ENCODE peak calls at places on chromosomes 3 and 15, in six cellular contexts. L is body of pancreas, S is prostate gland, C is MM.1S, Z is tibial artery, N is aorta. R is an unnamed sample. For H3K4me1 and H3K9me3, the result is how much of the 10 kb centered on the place peaks cover.

GRCh38 chr3:78861156-78861555 is 906.6 kb downstream of the ROBO1 start:
- DNase-seq in L (no peak), S (no peak), C (no peak), Z (no peak), N (no peak), R (no peak)

GRCh38 chr3:17640466-17640865 is 102.0 kb downstream of the TBC1D5 start:
- DNase-seq in L (no peak), S (no peak), C (no peak), Z (no peak), N (no peak), R (no peak)

GRCh38 chr3:37145607-37146006 is 28.8 kb downstream of the LRRFIP2 start:
- DNase-seq in L (no peak), S (no peak), C (no peak), Z (no peak), N (no peak), R (no peak)

GRCh38 chr3:196096382-196096953 is 14.6 kb upstream of the TFRC start:
- DNase-seq in L (peak), S (peak), C (peak), Z (peak), N (peak), R (no peak)

GRCh38 chr15:74958908-74959642 is 2.5 kb upstream of the RPP25 start:
- DNase-seq in L (no peak), S (no peak), C (no peak), Z (no peak), N (no peak), R (peak)

GRCh38 chr3:152051501-152052404 is 178.3 kb downstream of the SUCNR1 start:
- DNase-seq in L (no peak), S (no peak), C (no peak), Z (no peak), N (no peak), R (no peak)

GRCh38 chr15:92958105-92958504 is 58.0 kb downstream of the CHD2 start:
- DNase-seq in L (no peak), S (no peak), C (no peak), Z (no peak), N (no peak), R (no peak)

GRCh38 chr3:127655641-127656040 is 17.1 kb upstream of the ABTB1 start:
- DNase-seq in L (no peak), S (no peak), C (no peak), Z (no peak), N (peak), R (no peak)

GRCh38 chr15:64092864-64093626 is 593 bp downstream of the CIAO2A start:
- DNase-seq in L (peak), S (peak), C (peak), Z (no peak), N (peak), R (peak)

GRCh38 chr3:150970665-150971327 is 1.7 kb downstream of the CLRN1 start:
- DNase-seq in L (no peak), S (no peak), C (no peak), Z (no peak), N (no peak), R (no peak)

GRCh38 chr3:64216706-64217105 is 8.6 kb downstream of the PRICKLE2 start:
- DNase-seq in L (no peak), S (peak), C (no peak), Z (no peak), N (no peak), R (no peak)

GRCh38 chr15:70475921-70476320 is 287.4 kb downstream of the UACA start:
- DNase-seq in L (no peak), S (no peak), C (no peak), Z (no peak), N (no peak), R (no peak)

GRCh38 chr3:197353001-197353866 is 54.8 kb upstream of the DLG1 start:
- DNase-seq in L (no peak), S (no peak), C (no peak), Z (no peak), N (no peak), R (no peak)

GRCh38 chr3:38332202-38332601 is 14.4 kb upstream of the XYLB start:
- DNase-seq in L (no peak), S (no peak), C (no peak), Z (no peak), N (no peak), R (no peak)

GRCh38 chr15:42808921-42809320 is 72.0 kb upstream of the CDAN1 start:
- DNase-seq in L (no peak), S (no peak), C (no peak), Z (no peak), N (no peak), R (no peak)

GRCh38 chr15:75945953-75946352 is 42.3 kb downstream of the FBXO22 start:
- DNase-seq in L (no peak), S (no peak), C (no peak), Z (no peak), N (no peak), R (no peak)

GRCh38 chr3:155326901-155327300 is 33.4 kb upstream of the STRIT1 start:
- DNase-seq in L (no peak), S (no peak), C (no peak), Z (no peak), N (no peak), R (no peak)

GRCh38 chr15:81097893-81098280 is 36.2 kb upstream of the CFAP161 start:
- DNase-seq in L (no peak), S (no peak), C (no peak), Z (no peak), N (no peak), R (no peak)

GRCh38 chr15:59570364-59570763 is 41.2 kb upstream of the GCNT3 start:
- DNase-seq in L (no peak), S (no peak), C (no peak), Z (no peak), N (no peak), R (no peak)

GRCh38 chr3:71065764-71066013 is 517.8 kb downstream of the FOXP1 start:
- DNase-seq in L (no peak), S (no peak), C (no peak), Z (no peak), N (no peak), R (no peak)
- H3K4me3 ChIP-seq in L (no peak), S (peak), C (peak), Z (peak), N (peak), R (peak)

GRCh38 chr15:85584791-85585360 is 204.5 kb downstream of the AKAP13 start:
- DNase-seq in L (no peak), S (no peak), C (no peak), Z (no peak), N (no peak), R (no peak)
- H3K4me1 ChIP-seq in L (half or more), S (under half), C (under half), Z (under half), N (under half), R (under half)

DNA sequence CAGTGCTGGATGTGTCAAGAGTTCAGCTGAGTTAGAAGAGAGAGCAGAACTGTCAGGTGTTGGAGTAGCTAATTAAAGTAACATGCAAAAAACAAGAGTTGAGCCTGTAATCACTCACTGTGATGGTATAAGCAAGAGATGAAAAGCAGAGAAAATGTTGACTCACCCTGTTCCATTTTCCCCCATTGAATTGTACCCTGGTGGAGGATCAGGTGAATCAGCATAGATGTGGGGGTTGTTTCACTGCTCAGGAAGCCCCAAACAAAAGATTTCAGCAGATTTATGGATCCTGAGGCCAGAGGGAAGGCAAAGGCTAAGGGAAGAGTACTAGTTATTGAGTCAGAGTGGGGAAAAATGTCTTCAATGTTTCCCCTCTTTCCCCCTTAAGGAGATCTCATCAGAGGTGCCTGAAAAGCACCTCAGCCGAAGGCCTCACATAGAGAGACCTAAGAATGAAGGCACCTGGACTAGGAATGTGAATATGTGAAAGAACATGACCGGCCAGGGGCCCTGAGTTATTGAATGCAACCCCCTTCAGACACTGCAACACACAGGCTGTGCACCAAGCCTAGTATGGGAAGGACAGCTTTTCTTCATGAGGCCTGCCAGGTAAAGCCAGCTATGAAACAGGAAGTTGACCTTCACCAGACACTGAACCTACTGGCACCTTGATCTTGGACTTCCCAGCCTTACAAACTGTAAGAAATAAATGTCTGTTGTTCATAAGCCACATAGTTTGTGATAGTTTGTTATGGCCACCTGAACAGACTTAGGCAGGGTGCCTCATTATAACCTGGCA is 90.1 kb downstream of the TMCO5A start:
- DNase-seq in L (no peak), S (no peak), C (no peak), Z (no peak), N (no peak), R (no peak)
- H3K9me3 ChIP-seq in L (under half), S (under half), C (under half), Z (under half), N (under half), R (under half)

GRCh38 chr3:190119734-190120133 is 963 bp downstream of the P3H2 start:
- DNase-seq in L (no peak), S (no peak), C (no peak), Z (no peak), N (no peak), R (no peak)

GRCh38 chr3:190117995-190118394 is 2.7 kb downstream of the P3H2 start:
- DNase-seq in L (no peak), S (no peak), C (no peak), Z (no peak), N (no peak), R (no peak)

GRCh38 chr3:190121061-190121765 is 516 bp upstream of the P3H2 start:
- DNase-seq in L (no peak), S (no peak), C (no peak), Z (no peak), N (no peak), R (no peak)

GRCh38 chr3:190122198-190122771 is 1.6 kb upstream of the P3H2 start:
- DNase-seq in L (no peak), S (no peak), C (no peak), Z (no peak), N (no peak), R (no peak)

GRCh38 chr3:190120161-190121060 is at the start of gene P3H2:
- DNase-seq in L (peak), S (peak), C (peak), Z (peak), N (peak), R (peak)
- H3K4me3 ChIP-seq in L (peak), S (peak), C (peak), Z (peak), N (peak), R (peak)

GRCh38 chr3:58168498-58168897 is 42.3 kb downstream of the DNASE1L3 start:
- DNase-seq in L (no peak), S (no peak), C (no peak), Z (no peak), N (no peak), R (no peak)

GRCh38 chr3:58169371-58169770 is 41.4 kb downstream of the DNASE1L3 start:
- DNase-seq in L (no peak), S (no peak), C (no peak), Z (no peak), N (no peak), R (no peak)

GRCh38 chr3:58167431-58168351 is 43.1 kb downstream of the DNASE1L3 start:
- DNase-seq in L (peak), S (peak), C (peak), Z (peak), N (peak), R (peak)

GRCh38 chr3:58171126-58171525 is 39.6 kb downstream of the DNASE1L3 start:
- DNase-seq in L (no peak), S (no peak), C (no peak), Z (no peak), N (no peak), R (no peak)

DNA sequence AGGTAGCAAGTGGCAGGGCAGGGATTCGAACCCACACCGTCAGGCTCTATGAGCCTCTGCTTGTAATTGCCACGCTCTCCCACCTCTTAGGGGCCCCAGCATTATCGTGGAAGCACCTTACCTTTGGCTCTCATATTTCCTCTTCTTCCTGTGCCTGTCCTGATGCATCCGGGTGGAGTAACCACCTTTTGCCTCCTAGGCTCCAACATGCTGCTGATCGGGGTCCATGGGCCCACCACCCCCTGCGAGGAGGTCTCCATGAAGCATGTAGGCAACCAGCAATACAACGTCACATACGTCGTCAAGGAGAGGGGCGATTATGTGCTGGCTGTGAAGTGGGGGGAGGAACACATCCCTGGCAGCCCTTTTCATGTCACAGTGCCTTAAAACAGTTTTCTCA is 40.4 kb downstream of the DNASE1L3 start:
- DNase-seq in L (no peak), S (no peak), C (no peak), Z (no peak), N (no peak), R (no peak)
- H3K4me1 ChIP-seq in L (half or more), S (under half), C (under half), Z (under half), N (under half), R (under half)

DNA sequence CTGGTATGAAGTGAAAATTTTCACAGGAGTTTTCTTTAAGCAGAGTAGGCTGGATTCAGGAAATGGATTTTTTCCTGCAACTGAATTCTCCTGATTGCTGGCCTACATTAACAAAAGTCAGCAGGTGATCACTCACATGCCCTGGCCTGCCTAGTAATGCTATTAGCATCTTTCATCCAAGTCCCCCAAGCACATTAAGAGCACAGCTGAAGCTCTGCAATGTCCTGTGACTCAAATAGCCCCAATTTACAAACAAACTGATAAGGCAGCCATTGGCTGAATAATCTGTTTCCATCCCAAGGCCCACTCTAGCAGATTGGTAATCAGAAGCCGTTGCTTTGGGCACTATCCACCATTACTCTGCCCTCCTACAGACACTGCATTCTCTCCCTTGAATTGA is 688.2 kb upstream of the LMCD1 start:
- DNase-seq in L (no peak), S (no peak), C (no peak), Z (no peak), N (no peak), R (no peak)
- H3K9me3 ChIP-seq in L (under half), S (under half), C (under half), Z (under half), N (under half), R (under half)

DNA sequence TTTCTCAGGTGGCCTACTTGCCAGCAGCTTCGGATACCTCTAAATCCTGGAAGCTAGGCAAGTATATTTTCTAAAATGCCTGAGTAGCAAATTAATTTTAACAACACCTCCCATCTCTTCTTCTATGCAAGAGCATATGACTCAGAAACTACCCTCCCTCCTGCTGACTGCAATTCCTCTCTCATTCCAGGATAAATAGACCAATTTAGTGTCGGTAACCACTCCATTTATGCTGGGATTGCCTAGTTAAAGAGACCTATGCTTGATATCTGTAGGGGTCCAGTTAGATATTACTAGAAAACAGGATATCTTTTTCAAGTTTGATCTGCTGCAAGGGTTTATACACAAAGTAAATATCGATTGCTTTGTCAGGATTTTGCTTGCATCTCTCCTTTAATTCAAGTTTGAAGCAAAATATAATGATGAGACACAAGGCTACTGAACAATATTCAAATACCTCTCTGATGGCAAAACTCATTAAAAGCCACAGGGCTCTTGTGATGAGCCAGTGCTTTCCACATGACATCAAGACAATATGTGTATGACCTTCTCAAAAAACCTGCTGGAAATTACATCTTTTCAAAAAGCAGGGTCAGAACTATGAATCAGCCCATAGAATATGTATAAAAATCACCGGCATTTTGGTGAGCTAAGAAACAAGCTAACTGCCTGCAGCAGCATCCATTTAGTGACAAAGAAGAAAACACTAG is 491.6 kb upstream of the NECTIN3 start:
- DNase-seq in L (no peak), S (no peak), C (no peak), Z (no peak), N (no peak), R (no peak)
- H3K4me3 ChIP-seq in L (no peak), S (no peak), C (no peak), Z (no peak), N (no peak), R (no peak)

DNA sequence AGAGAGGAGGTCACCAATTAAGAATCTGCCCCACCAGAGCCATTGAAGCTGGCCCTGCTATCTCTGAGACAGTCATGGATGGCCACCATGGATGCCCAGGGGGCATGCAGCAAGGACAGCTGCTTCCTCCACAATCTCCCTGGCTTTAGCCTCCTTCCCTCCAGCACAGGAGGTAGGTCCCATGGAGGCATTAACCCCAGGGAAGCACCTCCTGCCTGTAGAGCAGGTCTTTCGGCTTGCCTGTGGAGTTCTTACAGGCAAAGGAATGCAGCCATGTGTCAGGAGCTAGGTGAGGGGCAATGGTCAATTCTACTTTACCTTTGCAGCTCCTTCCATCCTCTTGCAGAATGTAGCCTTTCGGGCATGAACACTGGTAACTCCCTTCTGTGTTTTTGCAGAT is 93.8 kb downstream of the DUT start:
- DNase-seq in L (no peak), S (no peak), C (no peak), Z (no peak), N (no peak), R (no peak)
- H3K4me1 ChIP-seq in L (under half), S (under half), C (under half), Z (under half), N (under half), R (under half)

GRCh38 chr15:23506762-23507161 is 58.7 kb upstream of the MKRN3 start:
- DNase-seq in L (no peak), S (no peak), C (no peak), Z (no peak), N (no peak), R (no peak)
- H3K9me3 ChIP-seq in L (under half), S (under half), C (under half), Z (under half), N (under half), R (under half)

DNA sequence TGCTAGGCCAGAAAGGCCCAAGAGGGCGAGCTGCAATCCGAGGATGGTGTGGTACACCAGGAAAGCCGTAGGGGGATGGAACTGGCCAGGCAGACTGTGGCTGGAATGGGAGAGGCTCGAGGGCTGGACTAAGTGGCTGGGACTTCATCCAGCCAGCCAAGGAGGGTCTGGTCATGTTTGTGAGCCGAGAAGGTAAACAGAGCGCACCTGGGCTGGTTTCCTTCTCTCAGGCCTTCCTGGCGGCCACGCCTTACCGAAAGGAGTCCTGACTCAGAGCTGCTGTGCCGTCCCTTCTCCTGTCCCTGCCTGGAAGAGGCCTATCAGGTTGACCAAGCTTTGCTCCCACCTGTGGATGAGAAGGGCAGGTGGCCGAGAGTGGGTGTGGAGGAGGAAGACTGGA is 71.5 kb upstream of the GATM start:
- DNase-seq in L (peak), S (peak), C (peak), Z (no peak), N (no peak), R (no peak)
- H3K4me3 ChIP-seq in L (no peak), S (no peak), C (no peak), Z (no peak), N (no peak), R (no peak)